ENCODE peak calls at places on chromosomes 6 and 20, in four cellular contexts. P is K562, U is HepG2, A is SK-N-SH. L is an unnamed sample.

GRCh38 chr6:74208239-74208638 is 512.2 kb downstream of the CD109 start:
- DNase-seq in U (no peak), A (no peak), P (no peak), L (no peak)

GRCh38 chr6:151136141-151136755 is 103.5 kb upstream of the AKAP12 start:
- DNase-seq in P (no peak), U (peak; percentile 77), A (no peak), L (no peak)

GRCh38 chr6:168609026-168609685 is 168.2 kb downstream of the SMOC2 start:
- DNase-seq in P (no peak), A (no peak), U (no peak), L (no peak)

GRCh38 chr6:132300323-132300949 is 100.8 kb downstream of the MOXD1 start:
- DNase-seq in U (peak; percentile 37), A (peak; percentile 14), P (no peak), L (peak; percentile 40)

GRCh38 chr6:47016916-47017315 is 25.2 kb downstream of the ADGRF1 start:
- DNase-seq in A (no peak), P (no peak), U (no peak), L (no peak)

GRCh38 chr6:54059683-54060082 is 51.6 kb upstream of the MLIP start:
- DNase-seq in A (no peak), P (no peak), U (no peak), L (no peak)

GRCh38 chr20:1313236-1313964 is 15.5 kb downstream of the SDCBP2 start:
- DNase-seq in U (peak; percentile 71), A (peak; percentile 93), P (peak; percentile 70), L (peak; percentile 49)

GRCh38 chr6:7469696-7470095 is 71.8 kb upstream of the DSP start:
- DNase-seq in U (no peak), A (no peak), P (no peak), L (no peak)

GRCh38 chr6:125658759-125659431 is 90.5 kb upstream of the HEY2 start:
- DNase-seq in U (no peak), A (no peak), P (no peak), L (no peak)

GRCh38 chr20:24340933-24341332 is 128.5 kb upstream of the SYNDIG1 start:
- DNase-seq in P (no peak), U (no peak), A (no peak), L (no peak)

GRCh38 chr20:4898282-4898681 is 103.0 kb downstream of the SLC23A2 start:
- DNase-seq in P (no peak), U (no peak), A (no peak), L (peak; percentile 26)

GRCh38 chr20:55386686-55387085 is 618.6 kb downstream of the CBLN4 start:
- DNase-seq in P (no peak), A (no peak), U (no peak), L (no peak)

GRCh38 chr6:106502534-106502933 is 126.8 kb downstream of the RTN4IP1 start:
- DNase-seq in U (no peak), P (no peak), A (no peak), L (no peak)

GRCh38 chr6:150866147-150867073 is 908 bp downstream of the MTHFD1L start:
- DNase-seq in A (peak; percentile 97), U (peak; percentile 83), P (peak; percentile 96), L (peak; percentile 58)

GRCh38 chr6:89559487-89559886 is 79.1 kb downstream of the LYRM2 start:
- DNase-seq in U (no peak), A (no peak), P (no peak), L (no peak)

GRCh38 chr6:111478749-111479148 is 4.3 kb downstream of the REV3L start:
- DNase-seq in U (peak; percentile 28), A (no peak), P (no peak), L (peak; percentile 35)

GRCh38 chr20:60209048-60209447 is 250.8 kb downstream of the CDH26 start:
- DNase-seq in A (no peak), P (no peak), U (no peak), L (no peak)

GRCh38 chr6:53302678-53303360 is 45.9 kb downstream of the ELOVL5 start:
- DNase-seq in P (no peak), A (no peak), U (peak; percentile 39), L (no peak)

GRCh38 chr6:33112148-33112547 is 36.4 kb downstream of the HLA-DPB1 start:
- DNase-seq in U (peak; percentile 23), A (peak; percentile 62), P (peak; percentile 54), L (peak; percentile 43)

GRCh38 chr6:36979343-36979742 is 6.7 kb downstream of the MTCH1 start:
- DNase-seq in A (peak; percentile 63), P (no peak), U (no peak), L (no peak)

GRCh38 chr20:48614593-48615274 is 213.1 kb downstream of the PREX1 start:
- DNase-seq in U (no peak), P (no peak), A (no peak), L (no peak)

GRCh38 chr20:34074101-34074760 is 37.8 kb downstream of the EIF2S2 start:
- DNase-seq in A (no peak), U (no peak), P (no peak), L (no peak)

GRCh38 chr6:55405474-55406220 is 78.4 kb downstream of the GFRAL start:
- DNase-seq in U (no peak), A (no peak), P (no peak), L (no peak)

GRCh38 chr6:37007340-37008043 is 2.0 kb downstream of the FGD2 start:
- DNase-seq in P (no peak), A (no peak), U (no peak), L (no peak)

GRCh38 chr6:5457983-5458683 is 196.8 kb downstream of the FARS2 start:
- DNase-seq in U (no peak), A (no peak), P (no peak), L (no peak)

GRCh38 chr6:142416179-142416578 is 114.4 kb downstream of the ADGRG6 start:
- DNase-seq in U (no peak), A (no peak), P (no peak), L (no peak)

GRCh38 chr6:116074732-116075387 is 14.2 kb upstream of the FRK start:
- DNase-seq in U (no peak), A (no peak), P (no peak), L (no peak)

GRCh38 chr6:118705799-118706481 is 54.5 kb upstream of the CEP85L start:
- DNase-seq in U (no peak), A (no peak), P (no peak), L (no peak)

GRCh38 chr20:62837091-62837490 is 20.2 kb downstream of the COL9A3 start:
- DNase-seq in P (no peak), A (no peak), U (no peak), L (no peak)
- TF ChIP-seq ELF1 in P (no peak), A (no peak), U (no peak), L (no peak)

DNA sequence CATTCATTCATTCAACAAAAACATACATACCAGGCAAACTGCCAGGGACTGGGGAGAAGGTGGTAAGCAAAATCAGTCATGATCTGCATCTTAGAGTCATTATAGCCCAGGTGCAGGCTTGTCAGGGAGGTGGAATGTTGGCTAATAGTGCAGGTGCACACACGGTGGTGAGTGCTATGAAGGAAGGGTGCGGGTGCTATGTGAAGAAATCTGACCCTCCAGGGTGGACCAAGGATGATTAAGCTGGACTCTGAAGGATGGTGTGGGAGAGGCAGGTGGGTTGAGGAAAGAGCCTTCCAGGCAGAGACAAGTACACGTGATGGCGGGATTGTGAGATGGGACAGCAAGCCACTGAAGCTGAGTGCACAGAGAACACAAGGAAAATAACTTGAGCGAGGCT is 77.4 kb downstream of the B3GAT2 start:
- DNase-seq in U (no peak), A (no peak), P (no peak), L (no peak)
- TF ChIP-seq ELF1 in U (no peak), A (no peak), P (no peak), L (no peak)

GRCh38 chr6:76789580-76789979 is 673.7 kb downstream of the HTR1B start:
- DNase-seq in P (no peak), A (no peak), U (no peak), L (no peak)

GRCh38 chr6:76792394-76792793 is 670.9 kb downstream of the HTR1B start:
- DNase-seq in A (no peak), U (no peak), P (no peak), L (no peak)

GRCh38 chr6:76788154-76788553 is 675.1 kb downstream of the HTR1B start:
- DNase-seq in P (no peak), U (no peak), A (no peak), L (no peak)

GRCh38 chr6:76790045-76790796 is 673.1 kb downstream of the HTR1B start:
- DNase-seq in U (peak; percentile 62), P (no peak), A (no peak), L (no peak)

GRCh38 chr6:76790881-76791280 is 672.4 kb downstream of the HTR1B start:
- DNase-seq in P (no peak), U (no peak), A (no peak), L (no peak)
- TF ChIP-seq ELF1 in P (no peak), U (no peak), A (no peak), L (no peak)

GRCh38 chr6:154672086-154672485 is 61.1 kb upstream of the SCAF8 start:
- DNase-seq in A (no peak), P (no peak), U (no peak), L (no peak)
- TF ChIP-seq ELF1 in A (no peak), P (no peak), U (no peak), L (no peak)

DNA sequence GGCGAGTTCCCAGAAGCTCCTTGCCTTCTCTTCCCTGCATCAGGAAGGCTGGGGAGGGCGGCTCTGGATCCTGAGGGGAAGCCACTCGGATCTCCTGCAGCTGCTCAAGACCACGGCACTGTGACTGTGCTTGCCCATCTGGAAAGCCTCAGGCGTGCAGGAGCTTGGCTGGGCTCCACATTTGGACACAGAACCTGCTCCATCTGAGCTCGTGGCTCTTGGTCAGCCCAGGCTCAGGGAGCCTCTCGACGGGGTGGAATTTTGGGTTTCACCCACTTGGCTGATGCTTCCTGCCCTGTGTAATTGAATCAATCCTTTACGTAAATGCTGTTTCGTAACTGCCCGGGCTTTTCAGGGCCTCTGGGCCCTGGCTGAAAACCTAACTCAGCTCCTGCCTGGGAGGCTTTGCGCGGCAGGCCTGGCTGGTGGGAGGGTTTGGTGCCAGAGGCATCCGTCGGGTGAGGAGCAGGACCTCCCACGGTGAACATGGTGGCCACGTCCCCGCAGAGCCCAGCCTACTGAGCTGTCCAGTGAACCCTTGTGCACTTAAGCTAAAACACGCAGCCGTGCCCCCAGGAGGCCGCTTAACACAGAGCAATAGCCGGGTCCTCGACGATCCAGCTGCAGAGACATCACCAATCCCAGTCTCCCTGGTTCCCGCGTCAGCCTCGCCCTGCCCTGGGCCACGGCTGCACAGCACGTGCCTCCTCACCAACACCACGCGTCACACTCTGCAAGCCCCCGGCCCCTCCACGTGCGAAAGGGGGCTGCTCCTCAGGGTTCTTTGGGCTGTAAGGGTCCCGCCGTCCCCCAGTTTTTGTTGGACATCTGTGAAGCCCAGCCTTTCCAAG is 241.0 kb downstream of the DLL1 start:
- DNase-seq in P (no peak), A (peak; percentile 56), U (no peak), L (no peak)
- TF ChIP-seq ELF1 in P (no peak), A (no peak), U (no peak), L (no peak)